ENCODE peak calls at places on chromosomes 5 and 9, in ten cellular contexts. R, S, O, D, P, V, N, M, G and Z are unnamed samples.
A peak's percentile ranks its signal among the peaks of the same experiment; 100 is the strongest.

GRCh38 chr5:15737882-15738677 is 238.1 kb downstream of the FBXL7 start:
- DNase-seq in R (no peak), S (no peak), O (peak; percentile 29), D (no peak), P (no peak), V (no peak), N (no peak), M (no peak), G (peak; percentile 85), Z (peak; percentile 24)

GRCh38 chr5:68332546-68332945 is 117.0 kb downstream of the PIK3R1 start:
- DNase-seq in R (no peak), S (no peak), O (no peak), D (no peak), P (no peak), V (no peak), N (no peak), M (no peak), G (peak; percentile 11), Z (peak; percentile 53)

GRCh38 chr5:44246986-44247385 is 142.2 kb downstream of the FGF10 start:
- DNase-seq in R (no peak), S (no peak), O (peak; percentile 9), D (no peak), P (no peak), V (no peak), N (no peak), M (no peak), G (peak; percentile 48), Z (no peak)

GRCh38 chr9:127809002-127809561 is 6.4 kb downstream of the FPGS start:
- DNase-seq in R (no peak), S (no peak), O (no peak), D (no peak), P (no peak), V (no peak), N (no peak), M (no peak), G (no peak), Z (no peak)

GRCh38 chr9:133944746-133945135 is 47.4 kb downstream of the VAV2 start:
- DNase-seq in R (no peak), S (peak; percentile 89), O (peak; percentile 67), D (no peak), P (no peak), V (no peak), N (no peak), M (peak; percentile 40), G (no peak), Z (peak; percentile 83)

GRCh38 chr5:110734101-110734500 is 4.7 kb upstream of the SLC25A46 start:
- DNase-seq in R (no peak), S (no peak), O (no peak), D (no peak), P (no peak), V (no peak), N (no peak), M (no peak), G (no peak), Z (no peak)

GRCh38 chr9:69645488-69645887 is 26.7 kb downstream of the APBA1 start:
- DNase-seq in R (peak; percentile 91), S (peak; percentile 88), O (no peak), D (no peak), P (no peak), V (peak; percentile 78), N (peak; percentile 62), M (peak; percentile 85), G (no peak), Z (no peak)

GRCh38 chr9:97850746-97851449 is 2.1 kb upstream of the FOXE1 start:
- DNase-seq in R (peak; percentile 41), S (no peak), O (no peak), D (no peak), P (no peak), V (no peak), N (peak; percentile 44), M (no peak), G (no peak), Z (no peak)

GRCh38 chr5:132008961-132009680 is 2.3 kb downstream of the ACSL6 start:
- DNase-seq in R (peak; percentile 12), S (peak; percentile 60), O (no peak), D (no peak), P (no peak), V (peak; percentile 64), N (peak; percentile 49), M (peak; percentile 45), G (no peak), Z (no peak)

GRCh38 chr5:132006331-132007120 is 4.9 kb downstream of the ACSL6 start:
- DNase-seq in R (no peak), S (no peak), O (no peak), D (no peak), P (no peak), V (no peak), N (no peak), M (peak; percentile 11), G (no peak), Z (no peak)

GRCh38 chr5:132007399-132008162 is 3.9 kb downstream of the ACSL6 start:
- DNase-seq in R (peak; percentile 79), S (peak; percentile 89), O (peak; percentile 84), D (peak; percentile 76), P (peak; percentile 52), V (no peak), N (peak; percentile 95), M (peak; percentile 66), G (peak; percentile 83), Z (peak; percentile 89)

GRCh38 chr5:132009706-132010405 is 1.6 kb downstream of the ACSL6 start:
- DNase-seq in R (no peak), S (no peak), O (no peak), D (no peak), P (no peak), V (peak; percentile 70), N (peak; percentile 40), M (peak; percentile 3), G (no peak), Z (no peak)

DNA sequence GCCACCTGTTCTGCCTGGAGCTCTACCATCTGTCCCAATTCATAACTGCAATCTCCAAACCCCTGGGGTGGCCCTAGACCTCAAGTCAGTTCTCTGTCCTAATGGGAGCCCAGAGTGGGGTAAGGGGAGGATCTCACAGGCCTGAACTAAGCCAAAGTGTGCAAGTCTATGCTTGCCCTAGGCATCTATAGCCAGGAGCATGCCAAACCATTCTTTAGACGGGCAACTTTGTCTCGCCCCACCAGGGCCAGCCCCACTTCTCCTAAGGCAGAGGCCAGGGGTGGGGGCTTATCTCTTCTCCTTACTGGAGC is 3.3 kb downstream of the ACSL6 start:
- DNase-seq in R (no peak), S (no peak), O (no peak), D (no peak), P (no peak), V (no peak), N (no peak), M (peak; percentile 13), G (no peak), Z (no peak)
- TF ChIP-seq CTCF in R (no peak), S (no peak), O (no peak), D (no peak), P (no peak), V (no peak), N (no peak), M (no peak), G (no peak), Z (no peak)

GRCh38 chr5:142838845-142839244 is 68.7 kb downstream of the ARHGAP26 start:
- DNase-seq in R (no peak), S (no peak), O (no peak), D (no peak), P (no peak), V (no peak), N (no peak), M (no peak), G (no peak), Z (no peak)

GRCh38 chr5:142835540-142835939 is 65.4 kb downstream of the ARHGAP26 start:
- DNase-seq in R (no peak), S (no peak), O (no peak), D (no peak), P (no peak), V (no peak), N (no peak), M (no peak), G (no peak), Z (no peak)

GRCh38 chr5:142839711-142840441 is 69.7 kb downstream of the ARHGAP26 start:
- DNase-seq in R (peak; percentile 48), S (peak; percentile 69), O (peak; percentile 83), D (no peak), P (no peak), V (no peak), N (no peak), M (no peak), G (peak; percentile 90), Z (peak; percentile 84)

GRCh38 chr5:142836048-142836447 is 65.9 kb downstream of the ARHGAP26 start:
- DNase-seq in R (no peak), S (no peak), O (no peak), D (no peak), P (no peak), V (no peak), N (no peak), M (no peak), G (no peak), Z (no peak)

DNA sequence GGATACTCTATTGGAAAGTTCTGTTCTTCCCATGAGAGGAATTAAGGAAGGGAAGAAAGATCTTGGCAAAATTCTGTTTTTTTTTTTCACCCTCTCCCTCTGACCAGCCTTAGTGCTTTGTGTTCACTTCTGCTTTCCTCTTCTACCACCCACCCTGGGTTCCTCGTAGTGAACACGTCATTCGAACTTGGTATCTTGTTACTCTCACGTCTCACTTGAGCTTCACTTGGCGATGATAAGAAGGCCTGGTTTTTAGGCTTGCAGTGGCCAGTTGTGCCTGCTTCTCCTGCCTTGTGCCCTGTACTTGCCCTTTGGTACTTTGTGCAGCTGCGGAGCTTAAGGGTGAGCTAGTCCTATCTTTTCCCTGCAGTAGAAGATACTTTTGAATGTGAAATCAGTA is 67.1 kb downstream of the ARHGAP26 start:
- DNase-seq in R (no peak), S (no peak), O (no peak), D (no peak), P (no peak), V (no peak), N (no peak), M (no peak), G (no peak), Z (no peak)
- H3K4me3 ChIP-seq in R (no peak overlapping the region), S (no peak overlapping the region), O (no peak overlapping the region), D (no peak overlapping the region), P (no peak overlapping the region), V (no peak overlapping the region), N (no peak overlapping the region), M (no peak overlapping the region), G (no peak overlapping the region), Z (no peak overlapping the region)

GRCh38 chr9:6689893-6690634 is 44.5 kb upstream of the GLDC start:
- DNase-seq in R (no peak), S (no peak), O (no peak), D (no peak), P (no peak), V (no peak), N (no peak), M (no peak), G (no peak), Z (no peak)

GRCh38 chr9:6681957-6682501 is 36.5 kb upstream of the GLDC start:
- DNase-seq in R (no peak), S (no peak), O (no peak), D (no peak), P (no peak), V (no peak), N (no peak), M (no peak), G (peak; percentile 9), Z (no peak)

GRCh38 chr9:6687180-6687579 is 41.7 kb upstream of the GLDC start:
- DNase-seq in R (no peak), S (no peak), O (no peak), D (no peak), P (no peak), V (no peak), N (no peak), M (no peak), G (no peak), Z (no peak)

GRCh38 chr9:6681147-6681956 is 35.8 kb upstream of the GLDC start:
- DNase-seq in R (peak; percentile 97), S (peak; percentile 98), O (peak; percentile 97), D (peak; percentile 96), P (peak; percentile 87), V (peak; percentile 98), N (peak; percentile 98), M (peak; percentile 98), G (peak; percentile 96), Z (peak; percentile 98)

GRCh38 chr9:6686396-6686795 is 40.9 kb upstream of the GLDC start:
- DNase-seq in R (no peak), S (no peak), O (peak; percentile 52), D (peak; percentile 44), P (no peak), V (no peak), N (no peak), M (no peak), G (peak; percentile 42), Z (peak; percentile 68)
- TF ChIP-seq CTCF in R (no peak), S (no peak), O (no peak), D (peak; percentile 41), P (peak; percentile 30), V (no peak), N (peak; percentile 31), M (no peak), G (peak; percentile 42), Z (peak; percentile 46)

GRCh38 chr9:5493597-5494511 is 16.5 kb upstream of the PDCD1LG2 start:
- DNase-seq in R (no peak), S (no peak), O (peak; percentile 84), D (no peak), P (peak; percentile 54), V (no peak), N (no peak), M (peak; percentile 54), G (peak; percentile 73), Z (peak; percentile 81)
- H3K4me3 ChIP-seq in R (no peak overlapping the region), S (no peak overlapping the region), O (no peak overlapping the region), D (no peak overlapping the region), P (no peak overlapping the region), V (no peak overlapping the region), N (no peak overlapping the region), M (no peak overlapping the region), G (no peak overlapping the region), Z (no peak overlapping the region)